ENCODE peak calls at places on chromosomes 1 and 21, in ten cellular contexts. One of them, this sample, is unnamed.

GRCh38 chr1:41682845-41683630 is 198.6 kb upstream of the EDN2 start:
- DNase-seq in left ventricle myocardium inferior: no peak
- DNase-seq in ovary: no peak
- DNase-seq in dorsolateral prefrontal cortex: no peak
- DNase-seq in left lung: no peak
- DNase-seq in A549: no peak
- DNase-seq in pancreas: no peak
- DNase-seq in Peyer's patch: no peak
- DNase-seq in prostate gland: no peak
- DNase-seq in fibroblast of lung: no peak
- DNase-seq in this sample: no peak

GRCh38 chr1:160623860-160624259 is 23.0 kb downstream of the SLAMF1 start:
- DNase-seq in left ventricle myocardium inferior: no peak
- DNase-seq in ovary: no peak
- DNase-seq in dorsolateral prefrontal cortex: no peak
- DNase-seq in left lung: no peak
- DNase-seq in A549: no peak
- DNase-seq in pancreas: no peak
- DNase-seq in Peyer's patch: no peak
- DNase-seq in prostate gland: no peak
- DNase-seq in fibroblast of lung: no peak
- DNase-seq in this sample: no peak

GRCh38 chr21:31656199-31657095 is 3.0 kb upstream of the SOD1 start:
- DNase-seq in left ventricle myocardium inferior: no peak
- DNase-seq in ovary: no peak
- DNase-seq in dorsolateral prefrontal cortex: no peak
- DNase-seq in left lung: no peak
- DNase-seq in A549: no peak
- DNase-seq in pancreas: no peak
- DNase-seq in Peyer's patch: no peak
- DNase-seq in prostate gland: no peak
- DNase-seq in fibroblast of lung: no peak
- DNase-seq in this sample: peak

GRCh38 chr21:17476006-17476405 is 36.8 kb upstream of the CXADR start:
- DNase-seq in left ventricle myocardium inferior: no peak
- DNase-seq in ovary: no peak
- DNase-seq in dorsolateral prefrontal cortex: no peak
- DNase-seq in left lung: no peak
- DNase-seq in A549: no peak
- DNase-seq in pancreas: peak
- DNase-seq in Peyer's patch: no peak
- DNase-seq in prostate gland: no peak
- DNase-seq in fibroblast of lung: no peak
- DNase-seq in this sample: no peak

GRCh38 chr1:97252076-97252475 is 530.5 kb downstream of the PTBP2 start:
- DNase-seq in left ventricle myocardium inferior: no peak
- DNase-seq in ovary: no peak
- DNase-seq in dorsolateral prefrontal cortex: no peak
- DNase-seq in left lung: no peak
- DNase-seq in A549: no peak
- DNase-seq in pancreas: no peak
- DNase-seq in Peyer's patch: no peak
- DNase-seq in prostate gland: no peak
- DNase-seq in fibroblast of lung: peak
- DNase-seq in this sample: peak

GRCh38 chr1:27672750-27673112 is 739 bp upstream of the IFI6 start:
- DNase-seq in left ventricle myocardium inferior: no peak
- DNase-seq in ovary: no peak
- DNase-seq in dorsolateral prefrontal cortex: no peak
- DNase-seq in left lung: no peak
- DNase-seq in A549: no peak
- DNase-seq in pancreas: no peak
- DNase-seq in Peyer's patch: no peak
- DNase-seq in prostate gland: no peak
- DNase-seq in fibroblast of lung: peak
- DNase-seq in this sample: no peak

GRCh38 chr1:25544819-25545218 is 1.4 kb downstream of the LDLRAP1 start:
- DNase-seq in left ventricle myocardium inferior: no peak
- DNase-seq in ovary: no peak
- DNase-seq in dorsolateral prefrontal cortex: peak
- DNase-seq in left lung: peak
- DNase-seq in A549: no peak
- DNase-seq in pancreas: peak
- DNase-seq in Peyer's patch: no peak
- DNase-seq in prostate gland: peak
- DNase-seq in fibroblast of lung: no peak
- DNase-seq in this sample: no peak

GRCh38 chr1:192977089-192977706 is 82.0 kb downstream of the UCHL5 start:
- DNase-seq in left ventricle myocardium inferior: no peak
- DNase-seq in ovary: no peak
- DNase-seq in dorsolateral prefrontal cortex: no peak
- DNase-seq in left lung: no peak
- DNase-seq in A549: no peak
- DNase-seq in pancreas: no peak
- DNase-seq in Peyer's patch: no peak
- DNase-seq in prostate gland: no peak
- DNase-seq in fibroblast of lung: no peak
- DNase-seq in this sample: no peak

GRCh38 chr1:198713081-198713480 is 74.2 kb downstream of the PTPRC start:
- DNase-seq in left ventricle myocardium inferior: no peak
- DNase-seq in ovary: no peak
- DNase-seq in dorsolateral prefrontal cortex: no peak
- DNase-seq in left lung: no peak
- DNase-seq in A549: no peak
- DNase-seq in pancreas: no peak
- DNase-seq in Peyer's patch: no peak
- DNase-seq in prostate gland: no peak
- DNase-seq in fibroblast of lung: no peak
- DNase-seq in this sample: peak

GRCh38 chr1:48793863-48794262 is 17.2 kb upstream of the BEND5 start:
- DNase-seq in left ventricle myocardium inferior: no peak
- DNase-seq in ovary: no peak
- DNase-seq in dorsolateral prefrontal cortex: no peak
- DNase-seq in left lung: no peak
- DNase-seq in A549: no peak
- DNase-seq in pancreas: no peak
- DNase-seq in Peyer's patch: peak
- DNase-seq in prostate gland: no peak
- DNase-seq in fibroblast of lung: no peak
- DNase-seq in this sample: no peak

GRCh38 chr1:83102630-83103071 is 896.3 kb downstream of the TTLL7 start:
- DNase-seq in left ventricle myocardium inferior: no peak
- DNase-seq in ovary: no peak
- DNase-seq in dorsolateral prefrontal cortex: no peak
- DNase-seq in left lung: no peak
- DNase-seq in A549: no peak
- DNase-seq in pancreas: no peak
- DNase-seq in Peyer's patch: no peak
- DNase-seq in prostate gland: no peak
- DNase-seq in fibroblast of lung: peak
- DNase-seq in this sample: no peak

GRCh38 chr21:45982256-45982757 is 737 bp downstream of the COL6A1 start:
- DNase-seq in left ventricle myocardium inferior: no peak
- DNase-seq in ovary: no peak
- DNase-seq in dorsolateral prefrontal cortex: peak
- DNase-seq in left lung: peak
- DNase-seq in A549: no peak
- DNase-seq in pancreas: no peak
- DNase-seq in Peyer's patch: no peak
- DNase-seq in prostate gland: no peak
- DNase-seq in fibroblast of lung: no peak
- DNase-seq in this sample: no peak

GRCh38 chr1:86429122-86429725 is 5.3 kb downstream of the CLCA2 start:
- DNase-seq in left ventricle myocardium inferior: no peak
- DNase-seq in ovary: no peak
- DNase-seq in dorsolateral prefrontal cortex: no peak
- DNase-seq in left lung: no peak
- DNase-seq in A549: no peak
- DNase-seq in pancreas: no peak
- DNase-seq in Peyer's patch: no peak
- DNase-seq in prostate gland: no peak
- DNase-seq in fibroblast of lung: peak
- DNase-seq in this sample: no peak

GRCh38 chr1:183685112-183685713 is 32.1 kb upstream of the APOBEC4 start:
- DNase-seq in left ventricle myocardium inferior: no peak
- DNase-seq in ovary: no peak
- DNase-seq in dorsolateral prefrontal cortex: no peak
- DNase-seq in left lung: no peak
- DNase-seq in A549: peak
- DNase-seq in pancreas: no peak
- DNase-seq in Peyer's patch: peak
- DNase-seq in prostate gland: no peak
- DNase-seq in fibroblast of lung: peak
- DNase-seq in this sample: no peak

GRCh38 chr1:8866173-8866791 is 12.2 kb downstream of the ENO1 start:
- DNase-seq in left ventricle myocardium inferior: no peak
- DNase-seq in ovary: no peak
- DNase-seq in dorsolateral prefrontal cortex: no peak
- DNase-seq in left lung: no peak
- DNase-seq in A549: no peak
- DNase-seq in pancreas: no peak
- DNase-seq in Peyer's patch: no peak
- DNase-seq in prostate gland: no peak
- DNase-seq in fibroblast of lung: no peak
- DNase-seq in this sample: no peak

GRCh38 chr1:8863712-8864324 is 14.7 kb downstream of the ENO1 start:
- DNase-seq in left ventricle myocardium inferior: no peak
- DNase-seq in ovary: no peak
- DNase-seq in dorsolateral prefrontal cortex: no peak
- DNase-seq in left lung: no peak
- DNase-seq in A549: no peak
- DNase-seq in pancreas: no peak
- DNase-seq in Peyer's patch: no peak
- DNase-seq in prostate gland: no peak
- DNase-seq in fibroblast of lung: no peak
- DNase-seq in this sample: no peak

GRCh38 chr1:8866792-8867415 is 11.6 kb downstream of the ENO1 start:
- DNase-seq in left ventricle myocardium inferior: no peak
- DNase-seq in ovary: no peak
- DNase-seq in dorsolateral prefrontal cortex: no peak
- DNase-seq in left lung: no peak
- DNase-seq in A549: no peak
- DNase-seq in pancreas: no peak
- DNase-seq in Peyer's patch: no peak
- DNase-seq in prostate gland: no peak
- DNase-seq in fibroblast of lung: no peak
- DNase-seq in this sample: no peak

GRCh38 chr1:8863138-8863537 is 15.3 kb downstream of the ENO1 start:
- DNase-seq in left ventricle myocardium inferior: no peak
- DNase-seq in ovary: no peak
- DNase-seq in dorsolateral prefrontal cortex: no peak
- DNase-seq in left lung: no peak
- DNase-seq in A549: no peak
- DNase-seq in pancreas: no peak
- DNase-seq in Peyer's patch: no peak
- DNase-seq in prostate gland: no peak
- DNase-seq in fibroblast of lung: no peak
- DNase-seq in this sample: no peak

GRCh38 chr1:8864713-8865397 is 13.6 kb downstream of the ENO1 start:
- DNase-seq in left ventricle myocardium inferior: no peak
- DNase-seq in ovary: no peak
- DNase-seq in dorsolateral prefrontal cortex: no peak
- DNase-seq in left lung: no peak
- DNase-seq in A549: no peak
- DNase-seq in pancreas: no peak
- DNase-seq in Peyer's patch: no peak
- DNase-seq in prostate gland: no peak
- DNase-seq in fibroblast of lung: no peak
- DNase-seq in this sample: no peak
- H3K4me3 ChIP-seq in left ventricle myocardium inferior: no peak
- H3K4me3 ChIP-seq in ovary: no peak
- H3K4me3 ChIP-seq in dorsolateral prefrontal cortex: no peak
- H3K4me3 ChIP-seq in left lung: no peak
- H3K4me3 ChIP-seq in A549: no peak
- H3K4me3 ChIP-seq in pancreas: no peak
- H3K4me3 ChIP-seq in Peyer's patch: no peak
- H3K4me3 ChIP-seq in prostate gland: no peak
- H3K4me3 ChIP-seq in fibroblast of lung: no peak
- H3K4me3 ChIP-seq in this sample: no peak

GRCh38 chr1:34398916-34399275 is 222.2 kb downstream of the C1orf94 start:
- DNase-seq in left ventricle myocardium inferior: no peak
- DNase-seq in ovary: no peak
- DNase-seq in dorsolateral prefrontal cortex: no peak
- DNase-seq in left lung: no peak
- DNase-seq in A549: no peak
- DNase-seq in pancreas: no peak
- DNase-seq in Peyer's patch: no peak
- DNase-seq in prostate gland: no peak
- DNase-seq in fibroblast of lung: no peak
- DNase-seq in this sample: no peak
- TF ChIP-seq CTCF in left ventricle myocardium inferior: no peak
- TF ChIP-seq CTCF in ovary: no peak
- TF ChIP-seq CTCF in dorsolateral prefrontal cortex: no peak
- TF ChIP-seq CTCF in left lung: no peak
- TF ChIP-seq CTCF in A549: no peak
- TF ChIP-seq CTCF in pancreas: no peak
- TF ChIP-seq CTCF in Peyer's patch: no peak
- TF ChIP-seq CTCF in prostate gland: no peak
- TF ChIP-seq CTCF in fibroblast of lung: no peak
- TF ChIP-seq CTCF in this sample: no peak

DNA sequence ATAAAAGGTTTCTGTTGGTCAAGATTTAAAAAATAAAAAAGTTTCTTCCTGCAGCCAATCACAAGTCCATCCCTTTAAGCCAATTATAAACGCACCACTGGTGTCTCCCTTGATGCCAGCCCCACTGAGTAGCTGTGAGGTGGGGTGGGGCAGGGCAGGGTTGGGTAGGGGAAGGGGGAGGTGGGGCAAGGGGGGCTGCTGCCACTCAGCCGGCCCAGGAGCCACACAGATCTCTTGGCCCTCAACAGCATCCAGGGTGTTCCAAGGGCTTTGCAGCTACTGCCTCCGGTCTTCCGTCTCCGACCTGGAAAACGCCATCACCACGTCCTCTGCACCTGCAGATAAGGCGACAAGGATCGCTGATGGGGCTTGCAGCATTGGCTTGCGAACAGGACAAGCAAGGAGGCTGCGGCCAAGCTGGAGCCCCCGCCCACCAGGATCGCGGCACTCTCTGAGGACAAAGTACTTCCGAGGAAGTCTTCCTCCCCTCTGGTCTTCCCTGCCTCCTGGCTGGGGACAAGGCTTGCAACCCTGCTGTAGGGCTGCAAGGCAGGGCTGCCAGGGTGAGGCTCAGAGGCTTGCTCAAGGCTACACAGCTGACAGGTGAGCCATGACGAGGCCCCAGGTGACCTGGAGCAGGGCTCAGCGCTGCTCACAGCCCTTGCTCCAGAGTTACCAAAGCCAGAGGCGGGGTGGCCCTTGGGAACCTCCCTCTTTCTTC is 26.8 kb upstream of the CLSTN1 start:
- DNase-seq in left ventricle myocardium inferior: no peak
- DNase-seq in ovary: no peak
- DNase-seq in dorsolateral prefrontal cortex: no peak
- DNase-seq in left lung: no peak
- DNase-seq in A549: no peak
- DNase-seq in pancreas: no peak
- DNase-seq in Peyer's patch: peak
- DNase-seq in prostate gland: no peak
- DNase-seq in fibroblast of lung: no peak
- DNase-seq in this sample: no peak
- H3K4me3 ChIP-seq in left ventricle myocardium inferior: no peak
- H3K4me3 ChIP-seq in ovary: no peak
- H3K4me3 ChIP-seq in dorsolateral prefrontal cortex: no peak
- H3K4me3 ChIP-seq in left lung: no peak
- H3K4me3 ChIP-seq in A549: no peak
- H3K4me3 ChIP-seq in pancreas: no peak
- H3K4me3 ChIP-seq in Peyer's patch: no peak
- H3K4me3 ChIP-seq in prostate gland: no peak
- H3K4me3 ChIP-seq in fibroblast of lung: no peak
- H3K4me3 ChIP-seq in this sample: no peak

GRCh38 chr1:233376711-233377110 is 49.2 kb downstream of the MAP3K21 start:
- DNase-seq in left ventricle myocardium inferior: no peak
- DNase-seq in ovary: no peak
- DNase-seq in dorsolateral prefrontal cortex: no peak
- DNase-seq in left lung: no peak
- DNase-seq in A549: no peak
- DNase-seq in pancreas: no peak
- DNase-seq in Peyer's patch: no peak
- DNase-seq in prostate gland: no peak
- DNase-seq in fibroblast of lung: no peak
- DNase-seq in this sample: no peak
- TF ChIP-seq CTCF in left ventricle myocardium inferior: no peak
- TF ChIP-seq CTCF in ovary: no peak
- TF ChIP-seq CTCF in dorsolateral prefrontal cortex: no peak
- TF ChIP-seq CTCF in left lung: no peak
- TF ChIP-seq CTCF in A549: peak
- TF ChIP-seq CTCF in pancreas: no peak
- TF ChIP-seq CTCF in Peyer's patch: no peak
- TF ChIP-seq CTCF in prostate gland: no peak
- TF ChIP-seq CTCF in fibroblast of lung: no peak
- TF ChIP-seq CTCF in this sample: no peak

This sample was measured in AG09309.